ENCODE peak calls at places on chromosomes 16 and 17, in ten cellular contexts. One of them, this sample, is unnamed.

GRCh38 chr17:40241435-40241834 is 22.3 kb downstream of the WIPF2 start:
- DNase-seq in NB4: no peak
- DNase-seq in epithelial cell of esophagus: no peak
- DNase-seq in IMR-90: no peak
- DNase-seq in astrocyte of the spinal cord: no peak
- DNase-seq in heart right ventricle: no peak
- DNase-seq in fibroblast of the aortic adventitia: peak
- DNase-seq in stomach: no peak
- DNase-seq in cardiac muscle cell: no peak
- DNase-seq in fibroblast of pulmonary artery: no peak
- DNase-seq in this sample: peak

GRCh38 chr16:52558448-52558847 is 11.5 kb upstream of the TOX3 start:
- DNase-seq in NB4: no peak
- DNase-seq in epithelial cell of esophagus: no peak
- DNase-seq in IMR-90: no peak
- DNase-seq in astrocyte of the spinal cord: no peak
- DNase-seq in heart right ventricle: no peak
- DNase-seq in fibroblast of the aortic adventitia: no peak
- DNase-seq in stomach: no peak
- DNase-seq in cardiac muscle cell: no peak
- DNase-seq in fibroblast of pulmonary artery: no peak
- DNase-seq in this sample: no peak

GRCh38 chr17:47289302-47289701 is 34.5 kb upstream of the EFCAB13 start:
- DNase-seq in NB4: no peak
- DNase-seq in epithelial cell of esophagus: no peak
- DNase-seq in IMR-90: no peak
- DNase-seq in astrocyte of the spinal cord: no peak
- DNase-seq in heart right ventricle: no peak
- DNase-seq in fibroblast of the aortic adventitia: no peak
- DNase-seq in stomach: no peak
- DNase-seq in cardiac muscle cell: no peak
- DNase-seq in fibroblast of pulmonary artery: no peak
- DNase-seq in this sample: no peak

GRCh38 chr17:49942918-49943317 is 26.1 kb upstream of the DLX4 start:
- DNase-seq in NB4: no peak
- DNase-seq in epithelial cell of esophagus: no peak
- DNase-seq in IMR-90: no peak
- DNase-seq in astrocyte of the spinal cord: no peak
- DNase-seq in heart right ventricle: no peak
- DNase-seq in fibroblast of the aortic adventitia: no peak
- DNase-seq in stomach: no peak
- DNase-seq in cardiac muscle cell: no peak
- DNase-seq in fibroblast of pulmonary artery: no peak
- DNase-seq in this sample: no peak

GRCh38 chr16:30652005-30652296 is 1.2 kb downstream of the PRR14 start:
- DNase-seq in NB4: no peak
- DNase-seq in epithelial cell of esophagus: no peak
- DNase-seq in IMR-90: no peak
- DNase-seq in astrocyte of the spinal cord: no peak
- DNase-seq in heart right ventricle: no peak
- DNase-seq in fibroblast of the aortic adventitia: no peak
- DNase-seq in stomach: no peak
- DNase-seq in cardiac muscle cell: no peak
- DNase-seq in fibroblast of pulmonary artery: no peak
- DNase-seq in this sample: no peak

GRCh38 chr17:74582633-74583032 is 9.4 kb downstream of the CD300LD start:
- DNase-seq in NB4: no peak
- DNase-seq in epithelial cell of esophagus: no peak
- DNase-seq in IMR-90: no peak
- DNase-seq in astrocyte of the spinal cord: no peak
- DNase-seq in heart right ventricle: no peak
- DNase-seq in fibroblast of the aortic adventitia: no peak
- DNase-seq in stomach: no peak
- DNase-seq in cardiac muscle cell: no peak
- DNase-seq in fibroblast of pulmonary artery: no peak
- DNase-seq in this sample: no peak

GRCh38 chr16:46830417-46830901 is 521 bp downstream of the C16orf87 start:
- DNase-seq in NB4: peak
- DNase-seq in epithelial cell of esophagus: peak
- DNase-seq in IMR-90: no peak
- DNase-seq in astrocyte of the spinal cord: peak
- DNase-seq in heart right ventricle: peak
- DNase-seq in fibroblast of the aortic adventitia: no peak
- DNase-seq in stomach: peak
- DNase-seq in cardiac muscle cell: peak
- DNase-seq in fibroblast of pulmonary artery: peak
- DNase-seq in this sample: peak

GRCh38 chr17:83025636-83026280 is 53.7 kb upstream of the METRNL start:
- DNase-seq in NB4: no peak
- DNase-seq in epithelial cell of esophagus: no peak
- DNase-seq in IMR-90: no peak
- DNase-seq in astrocyte of the spinal cord: no peak
- DNase-seq in heart right ventricle: no peak
- DNase-seq in fibroblast of the aortic adventitia: no peak
- DNase-seq in stomach: peak
- DNase-seq in cardiac muscle cell: no peak
- DNase-seq in fibroblast of pulmonary artery: no peak
- DNase-seq in this sample: no peak

GRCh38 chr16:84853534-84853933 is 33.7 kb downstream of the CRISPLD2 start:
- DNase-seq in NB4: no peak
- DNase-seq in epithelial cell of esophagus: no peak
- DNase-seq in IMR-90: no peak
- DNase-seq in astrocyte of the spinal cord: no peak
- DNase-seq in heart right ventricle: no peak
- DNase-seq in fibroblast of the aortic adventitia: no peak
- DNase-seq in stomach: no peak
- DNase-seq in cardiac muscle cell: no peak
- DNase-seq in fibroblast of pulmonary artery: no peak
- DNase-seq in this sample: no peak

GRCh38 chr16:30700491-30700890 is 1.5 kb downstream of the SRCAP start:
- DNase-seq in NB4: no peak
- DNase-seq in epithelial cell of esophagus: no peak
- DNase-seq in IMR-90: peak
- DNase-seq in astrocyte of the spinal cord: peak
- DNase-seq in heart right ventricle: peak
- DNase-seq in fibroblast of the aortic adventitia: peak
- DNase-seq in stomach: no peak
- DNase-seq in cardiac muscle cell: peak
- DNase-seq in fibroblast of pulmonary artery: peak
- DNase-seq in this sample: no peak

GRCh38 chr17:1532836-1533602 is 16.6 kb upstream of the INPP5K start:
- DNase-seq in NB4: peak
- DNase-seq in epithelial cell of esophagus: peak
- DNase-seq in IMR-90: no peak
- DNase-seq in astrocyte of the spinal cord: no peak
- DNase-seq in heart right ventricle: no peak
- DNase-seq in fibroblast of the aortic adventitia: no peak
- DNase-seq in stomach: no peak
- DNase-seq in cardiac muscle cell: peak
- DNase-seq in fibroblast of pulmonary artery: peak
- DNase-seq in this sample: peak

GRCh38 chr16:79359082-79359481 is 241.5 kb downstream of the MAF start:
- DNase-seq in NB4: no peak
- DNase-seq in epithelial cell of esophagus: no peak
- DNase-seq in IMR-90: no peak
- DNase-seq in astrocyte of the spinal cord: no peak
- DNase-seq in heart right ventricle: no peak
- DNase-seq in fibroblast of the aortic adventitia: no peak
- DNase-seq in stomach: no peak
- DNase-seq in cardiac muscle cell: no peak
- DNase-seq in fibroblast of pulmonary artery: no peak
- DNase-seq in this sample: no peak

DNA sequence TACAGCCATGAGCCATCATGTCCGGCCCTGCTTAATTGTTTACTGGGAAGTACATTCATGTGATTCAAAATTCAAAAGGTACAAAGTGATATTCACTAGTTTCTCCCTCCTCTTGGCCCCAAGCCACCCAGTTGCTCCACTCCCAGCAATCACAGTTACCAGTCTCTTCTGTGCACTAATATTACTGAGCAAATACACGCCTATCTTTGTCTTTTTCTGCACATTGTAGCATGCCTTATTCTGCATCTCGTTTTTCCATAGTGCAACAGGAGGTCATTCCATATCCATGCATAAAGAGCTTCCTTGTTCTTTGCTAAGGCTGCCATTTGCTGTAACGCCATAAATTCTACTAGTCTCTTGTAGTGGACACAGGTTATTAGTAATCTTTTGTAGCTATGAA is 2.2 kb upstream of the ALOX15 start:
- DNase-seq in NB4: no peak
- DNase-seq in epithelial cell of esophagus: peak
- DNase-seq in IMR-90: no peak
- DNase-seq in astrocyte of the spinal cord: no peak
- DNase-seq in heart right ventricle: no peak
- DNase-seq in fibroblast of the aortic adventitia: no peak
- DNase-seq in stomach: no peak
- DNase-seq in cardiac muscle cell: no peak
- DNase-seq in fibroblast of pulmonary artery: no peak
- DNase-seq in this sample: no peak
- TF ChIP-seq CTCF in NB4: no peak
- TF ChIP-seq CTCF in epithelial cell of esophagus: no peak
- TF ChIP-seq CTCF in IMR-90: no peak
- TF ChIP-seq CTCF in astrocyte of the spinal cord: no peak
- TF ChIP-seq CTCF in heart right ventricle: no peak
- TF ChIP-seq CTCF in fibroblast of the aortic adventitia: no peak
- TF ChIP-seq CTCF in stomach: no peak
- TF ChIP-seq CTCF in cardiac muscle cell: no peak
- TF ChIP-seq CTCF in fibroblast of pulmonary artery: no peak
- TF ChIP-seq CTCF in this sample: no peak

GRCh38 chr16:26447570-26447969 is 619.2 kb upstream of the C16orf82 start:
- DNase-seq in NB4: peak
- DNase-seq in epithelial cell of esophagus: no peak
- DNase-seq in IMR-90: no peak
- DNase-seq in astrocyte of the spinal cord: no peak
- DNase-seq in heart right ventricle: no peak
- DNase-seq in fibroblast of the aortic adventitia: no peak
- DNase-seq in stomach: no peak
- DNase-seq in cardiac muscle cell: no peak
- DNase-seq in fibroblast of pulmonary artery: no peak
- DNase-seq in this sample: no peak

DNA sequence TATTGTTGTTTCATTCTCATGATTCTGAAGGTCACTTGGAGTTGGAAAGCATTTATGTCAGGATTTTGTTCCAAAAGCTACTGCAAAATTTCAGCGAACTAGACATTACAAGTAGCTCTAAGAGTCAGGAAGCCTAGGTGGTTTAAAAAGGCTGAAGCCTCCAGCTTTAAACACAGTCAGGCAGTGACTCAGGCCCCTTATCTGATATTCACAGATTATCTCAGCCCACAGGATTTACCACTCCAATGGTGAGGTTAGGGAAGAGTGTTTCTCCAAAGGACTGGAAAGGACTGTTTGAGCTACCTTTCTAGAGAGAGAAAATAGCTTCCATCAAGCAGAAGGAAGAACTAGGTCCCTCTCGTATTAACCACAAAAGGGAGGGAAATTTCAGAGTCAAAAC is 624.4 kb upstream of the C16orf82 start:
- DNase-seq in NB4: no peak
- DNase-seq in epithelial cell of esophagus: no peak
- DNase-seq in IMR-90: no peak
- DNase-seq in astrocyte of the spinal cord: no peak
- DNase-seq in heart right ventricle: no peak
- DNase-seq in fibroblast of the aortic adventitia: no peak
- DNase-seq in stomach: no peak
- DNase-seq in cardiac muscle cell: no peak
- DNase-seq in fibroblast of pulmonary artery: no peak
- DNase-seq in this sample: no peak
- H3K4me3 ChIP-seq in NB4: no peak
- H3K4me3 ChIP-seq in epithelial cell of esophagus: no peak
- H3K4me3 ChIP-seq in IMR-90: no peak
- H3K4me3 ChIP-seq in astrocyte of the spinal cord: no peak
- H3K4me3 ChIP-seq in heart right ventricle: no peak
- H3K4me3 ChIP-seq in fibroblast of the aortic adventitia: no peak
- H3K4me3 ChIP-seq in stomach: no peak
- H3K4me3 ChIP-seq in cardiac muscle cell: no peak
- H3K4me3 ChIP-seq in fibroblast of pulmonary artery: no peak
- H3K4me3 ChIP-seq in this sample: no peak

GRCh38 chr16:48334325-48334724 is 50.9 kb downstream of the SIAH1 start:
- DNase-seq in NB4: no peak
- DNase-seq in epithelial cell of esophagus: no peak
- DNase-seq in IMR-90: no peak
- DNase-seq in astrocyte of the spinal cord: no peak
- DNase-seq in heart right ventricle: no peak
- DNase-seq in fibroblast of the aortic adventitia: no peak
- DNase-seq in stomach: no peak
- DNase-seq in cardiac muscle cell: no peak
- DNase-seq in fibroblast of pulmonary artery: no peak
- DNase-seq in this sample: no peak
- TF ChIP-seq CTCF in NB4: no peak
- TF ChIP-seq CTCF in epithelial cell of esophagus: no peak
- TF ChIP-seq CTCF in IMR-90: no peak
- TF ChIP-seq CTCF in astrocyte of the spinal cord: no peak
- TF ChIP-seq CTCF in heart right ventricle: no peak
- TF ChIP-seq CTCF in fibroblast of the aortic adventitia: no peak
- TF ChIP-seq CTCF in stomach: no peak
- TF ChIP-seq CTCF in cardiac muscle cell: no peak
- TF ChIP-seq CTCF in fibroblast of pulmonary artery: no peak
- TF ChIP-seq CTCF in this sample: no peak

DNA sequence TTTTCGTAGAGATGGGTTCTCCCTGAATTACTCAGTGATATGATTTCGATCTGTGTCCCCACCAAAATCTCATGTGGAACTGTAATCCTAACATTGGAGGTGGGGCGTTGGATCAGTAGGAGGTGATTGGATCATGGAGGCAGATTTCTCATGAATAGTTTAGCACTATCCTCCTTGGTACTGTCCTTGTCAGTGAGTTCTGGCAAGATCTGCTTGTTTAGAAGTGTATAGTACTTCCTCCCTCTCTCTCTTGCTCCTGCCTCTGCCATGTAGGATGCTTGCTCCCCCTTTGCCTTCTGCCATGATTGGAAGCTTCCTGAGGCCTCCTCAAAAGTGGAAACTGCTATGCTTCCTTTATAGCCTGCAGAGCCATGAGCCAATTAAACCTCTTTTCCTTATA is 22.9 kb downstream of the PIGL start:
- DNase-seq in NB4: no peak
- DNase-seq in epithelial cell of esophagus: no peak
- DNase-seq in IMR-90: no peak
- DNase-seq in astrocyte of the spinal cord: no peak
- DNase-seq in heart right ventricle: no peak
- DNase-seq in fibroblast of the aortic adventitia: no peak
- DNase-seq in stomach: no peak
- DNase-seq in cardiac muscle cell: no peak
- DNase-seq in fibroblast of pulmonary artery: no peak
- DNase-seq in this sample: no peak
- H3K4me3 ChIP-seq in NB4: no peak
- H3K4me3 ChIP-seq in epithelial cell of esophagus: no peak
- H3K4me3 ChIP-seq in IMR-90: no peak
- H3K4me3 ChIP-seq in astrocyte of the spinal cord: no peak
- H3K4me3 ChIP-seq in heart right ventricle: no peak
- H3K4me3 ChIP-seq in fibroblast of the aortic adventitia: no peak
- H3K4me3 ChIP-seq in stomach: no peak
- H3K4me3 ChIP-seq in cardiac muscle cell: no peak
- H3K4me3 ChIP-seq in fibroblast of pulmonary artery: no peak
- H3K4me3 ChIP-seq in this sample: no peak

DNA sequence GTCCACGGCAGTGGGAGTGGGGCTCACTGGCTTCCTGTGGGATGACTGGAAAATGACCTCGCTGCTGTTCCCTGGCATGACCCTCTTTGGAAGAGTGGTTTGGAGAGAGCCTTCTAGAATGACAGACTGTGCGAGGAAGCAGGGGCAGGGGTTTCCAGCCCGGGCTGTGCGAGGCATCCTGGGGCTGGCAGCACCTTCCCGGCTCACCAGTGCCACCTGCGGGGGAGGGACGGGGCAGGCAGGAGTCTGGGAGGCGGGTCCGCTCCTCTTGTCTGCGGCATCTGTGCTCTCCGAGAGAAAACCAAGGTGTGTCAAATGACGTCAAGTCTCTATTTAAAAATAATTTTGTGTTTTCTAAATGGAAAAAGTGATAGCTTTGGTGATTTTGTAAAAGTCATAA is 7.8 kb upstream of the RNF213 start:
- DNase-seq in NB4: peak
- DNase-seq in epithelial cell of esophagus: peak
- DNase-seq in IMR-90: no peak
- DNase-seq in astrocyte of the spinal cord: no peak
- DNase-seq in heart right ventricle: peak
- DNase-seq in fibroblast of the aortic adventitia: no peak
- DNase-seq in stomach: peak
- DNase-seq in cardiac muscle cell: peak
- DNase-seq in fibroblast of pulmonary artery: peak
- DNase-seq in this sample: peak
- TF ChIP-seq CTCF in NB4: no peak
- TF ChIP-seq CTCF in epithelial cell of esophagus: peak
- TF ChIP-seq CTCF in IMR-90: peak
- TF ChIP-seq CTCF in astrocyte of the spinal cord: peak
- TF ChIP-seq CTCF in heart right ventricle: peak
- TF ChIP-seq CTCF in fibroblast of the aortic adventitia: peak
- TF ChIP-seq CTCF in stomach: no peak
- TF ChIP-seq CTCF in cardiac muscle cell: peak
- TF ChIP-seq CTCF in fibroblast of pulmonary artery: peak
- TF ChIP-seq CTCF in this sample: no peak